ENCODE peak calls at places on chromosomes 13 and 19, in ten cellular contexts. O is BE2C; S is tibial nerve; I is transverse colon; Y is aorta; M is A673; W is upper lobe of right lung; A is astrocyte; C is CD4-positive, CD25-positive, alpha-beta regulatory T cell; G is H1. P is an unnamed sample.
A peak's percentile ranks its signal among the peaks of the same experiment; 100 is the strongest.

GRCh38 chr19:17743874-17744273 is 7.4 kb upstream of the FCHO1 start:
- DNase-seq in O (no peak), S (no peak), I (no peak), Y (no peak), M (no peak), W (no peak), A (peak; percentile 39), C (no peak), G (no peak), P (no peak)

GRCh38 chr13:75860935-75861334 is 224.8 kb downstream of the LMO7 start:
- DNase-seq in O (no peak), S (no peak), I (no peak), Y (no peak), M (no peak), W (no peak), A (no peak), C (no peak), G (no peak), P (no peak)

GRCh38 chr19:14004619-14005380 is 1.3 kb downstream of the RFX1 start:
- DNase-seq in O (no peak), S (peak; percentile 49), I (peak; percentile 66), Y (peak; percentile 88), M (no peak), W (peak; percentile 84), A (no peak), C (no peak), G (no peak), P (peak; percentile 74)

GRCh38 chr19:38691938-38692457 is 44.5 kb downstream of the ACTN4 start:
- DNase-seq in O (peak; percentile 82), S (no peak), I (peak; percentile 64), Y (peak; percentile 93), M (no peak), W (no peak), A (peak; percentile 97), C (no peak), G (no peak), P (peak; percentile 67)

GRCh38 chr13:98570929-98571372 is 6.0 kb downstream of the STK24 start:
- DNase-seq in O (no peak), S (no peak), I (peak; percentile 61), Y (no peak), M (no peak), W (no peak), A (peak; percentile 34), C (peak; percentile 23), G (no peak), P (no peak)

GRCh38 chr13:35824825-35825224 is 306.4 kb downstream of the DCLK1 start:
- DNase-seq in O (no peak), S (no peak), I (no peak), Y (no peak), M (no peak), W (no peak), A (no peak), C (no peak), G (no peak), P (no peak)

GRCh38 chr13:79548886-79549285 is 67.9 kb downstream of the NDFIP2 start:
- DNase-seq in O (no peak), S (no peak), I (no peak), Y (no peak), M (peak; percentile 24), W (no peak), A (no peak), C (no peak), G (no peak), P (no peak)

GRCh38 chr19:35704218-35704617 is at the start of gene ZBTB32:
- DNase-seq in O (no peak), S (no peak), I (peak; percentile 30), Y (no peak), M (peak; percentile 76), W (no peak), A (peak; percentile 46), C (no peak), G (no peak), P (no peak)

GRCh38 chr19:45798995-45799517 is 6.4 kb upstream of the DMWD start:
- DNase-seq in O (peak; percentile 70), S (no peak), I (peak; percentile 62), Y (peak; percentile 76), M (peak; percentile 75), W (no peak), A (peak; percentile 69), C (peak; percentile 46), G (no peak), P (peak; percentile 80)

GRCh38 chr13:106464076-106464475 is 71.4 kb downstream of the EFNB2 start:
- DNase-seq in O (no peak), S (no peak), I (no peak), Y (no peak), M (no peak), W (no peak), A (peak; percentile 86), C (no peak), G (no peak), P (no peak)

GRCh38 chr13:113612626-113613025 is 28.1 kb downstream of the TFDP1 start:
- DNase-seq in O (no peak), S (no peak), I (no peak), Y (no peak), M (no peak), W (no peak), A (no peak), C (no peak), G (no peak), P (no peak)

GRCh38 chr19:5579697-5580096 is 11.9 kb upstream of the TINCR start:
- DNase-seq in O (no peak), S (no peak), I (no peak), Y (no peak), M (no peak), W (no peak), A (no peak), C (no peak), G (no peak), P (no peak)

GRCh38 chr13:29991343-29991742 is 140.9 kb upstream of the UBL3 start:
- DNase-seq in O (no peak), S (no peak), I (no peak), Y (no peak), M (peak; percentile 10), W (no peak), A (peak; percentile 98), C (no peak), G (no peak), P (no peak)

GRCh38 chr13:74187564-74187963 is 53.4 kb upstream of the KLF12 start:
- DNase-seq in O (no peak), S (no peak), I (no peak), Y (no peak), M (no peak), W (no peak), A (no peak), C (no peak), G (no peak), P (peak; percentile 62)

GRCh38 chr13:39038569-39038898 is 278 bp downstream of the NHLRC3 start:
- DNase-seq in O (no peak), S (no peak), I (peak; percentile 35), Y (peak; percentile 57), M (peak; percentile 63), W (no peak), A (peak; percentile 25), C (no peak), G (no peak), P (no peak)

GRCh38 chr19:40025938-40026596 is 29.2 kb downstream of the ZNF546 start:
- DNase-seq in O (no peak), S (no peak), I (no peak), Y (no peak), M (no peak), W (no peak), A (no peak), C (no peak), G (no peak), P (no peak)

GRCh38 chr19:40023969-40024368 is 27.1 kb downstream of the ZNF546 start:
- DNase-seq in O (no peak), S (no peak), I (no peak), Y (no peak), M (no peak), W (no peak), A (no peak), C (no peak), G (no peak), P (no peak)

GRCh38 chr19:40026597-40026970 is 29.4 kb downstream of the ZNF780B start:
- DNase-seq in O (no peak), S (no peak), I (no peak), Y (no peak), M (no peak), W (no peak), A (no peak), C (no peak), G (no peak), P (no peak)
- H3K9me3 ChIP-seq in O (peaks cover 8% of the 10 kb centered on the region), S (no peaks in the 10 kb centered on the region), I (peaks cover 95% of the 10 kb centered on the region), Y (peaks cover 24% of the 10 kb centered on the region), M (peaks cover 98% of the 10 kb centered on the region), W (peaks cover 80% of the 10 kb centered on the region), A (peaks cover 35% of the 10 kb centered on the region), C (peaks cover 72% of the 10 kb centered on the region), G (peaks cover 75% of the 10 kb centered on the region), P (peaks cover 76% of the 10 kb centered on the region)

GRCh38 chr19:12222980-12223630 is 60.2 kb downstream of the ZNF136 start:
- DNase-seq in O (no peak), S (no peak), I (no peak), Y (no peak), M (no peak), W (no peak), A (no peak), C (no peak), G (no peak), P (no peak)
- H3K9me3 ChIP-seq in O (peaks cover 3% of the 10 kb centered on the region), S (no peaks in the 10 kb centered on the region), I (peaks cover 17% of the 10 kb centered on the region), Y (peaks cover 9% of the 10 kb centered on the region), M (peaks cover 6% of the 10 kb centered on the region), W (peaks cover 6% of the 10 kb centered on the region), A (peaks cover 17% of the 10 kb centered on the region), C (peaks cover 17% of the 10 kb centered on the region), G (peaks cover 49% of the 10 kb centered on the region), P (peaks cover 23% of the 10 kb centered on the region)

GRCh38 chr19:30852168-30852567 is 480.0 kb downstream of the ZNF536 start:
- DNase-seq in O (no peak), S (no peak), I (no peak), Y (no peak), M (no peak), W (no peak), A (no peak), C (no peak), G (no peak), P (no peak)

GRCh38 chr19:30855475-30855874 is 483.3 kb downstream of the ZNF536 start:
- DNase-seq in O (no peak), S (no peak), I (no peak), Y (no peak), M (no peak), W (no peak), A (no peak), C (no peak), G (no peak), P (no peak)

GRCh38 chr19:30854661-30855060 is 482.5 kb downstream of the ZNF536 start:
- DNase-seq in O (no peak), S (no peak), I (no peak), Y (no peak), M (no peak), W (no peak), A (no peak), C (no peak), G (no peak), P (no peak)

GRCh38 chr19:30853036-30853435 is 480.9 kb downstream of the ZNF536 start:
- DNase-seq in O (no peak), S (no peak), I (no peak), Y (no peak), M (no peak), W (no peak), A (no peak), C (no peak), G (no peak), P (no peak)

GRCh38 chr19:30854207-30854606 is 482.0 kb downstream of the ZNF536 start:
- DNase-seq in O (no peak), S (no peak), I (no peak), Y (no peak), M (no peak), W (no peak), A (no peak), C (no peak), G (no peak), P (no peak)
- H3K9me3 ChIP-seq in O (no peaks in the 10 kb centered on the region), S (no peaks in the 10 kb centered on the region), I (no peaks in the 10 kb centered on the region), Y (no peaks in the 10 kb centered on the region), M (no peaks in the 10 kb centered on the region), W (no peaks in the 10 kb centered on the region), A (peaks cover 2% of the 10 kb centered on the region), C (no peaks in the 10 kb centered on the region), G (no peaks in the 10 kb centered on the region), P (no peaks in the 10 kb centered on the region)

GRCh38 chr19:22610121-22610520 is 24.0 kb upstream of the ZNF492 start:
- DNase-seq in O (no peak), S (no peak), I (no peak), Y (no peak), M (no peak), W (no peak), A (no peak), C (no peak), G (no peak), P (no peak)
- H3K9me3 ChIP-seq in O (no peaks in the 10 kb centered on the region), S (no peaks in the 10 kb centered on the region), I (no peaks in the 10 kb centered on the region), Y (no peaks in the 10 kb centered on the region), M (peaks cover 49% of the 10 kb centered on the region), W (no peaks in the 10 kb centered on the region), A (peaks cover 13% of the 10 kb centered on the region), C (peaks cover 4% of the 10 kb centered on the region), G (peaks cover 59% of the 10 kb centered on the region), P (no peaks in the 10 kb centered on the region)

P was measured in psoas muscle.